ENCODE peak calls at places on chromosome 4, in six cellular contexts. One of them, this sample, is unnamed.

GRCh38 chr4:113382704-113383103 is 333.3 kb downstream of the ANK2 start:
- DNase-seq in tibial nerve: no peak
- DNase-seq in spleen: no peak
- DNase-seq in right cardiac atrium: no peak
- DNase-seq in bronchial epithelial cell: no peak
- DNase-seq in CD8-positive, alpha-beta memory T cell: no peak
- DNase-seq in this sample: no peak

GRCh38 chr4:29058519-29058918 is 1661.7 kb upstream of the PCDH7 start:
- DNase-seq in tibial nerve: no peak
- DNase-seq in spleen: no peak
- DNase-seq in right cardiac atrium: no peak
- DNase-seq in bronchial epithelial cell: no peak
- DNase-seq in CD8-positive, alpha-beta memory T cell: no peak
- DNase-seq in this sample: no peak

GRCh38 chr4:145937990-145938611 is 522 bp downstream of the ZNF827 start:
- DNase-seq in tibial nerve: no peak
- DNase-seq in spleen: no peak
- DNase-seq in right cardiac atrium: no peak
- DNase-seq in bronchial epithelial cell: peak; percentile 39
- DNase-seq in CD8-positive, alpha-beta memory T cell: peak; percentile 59
- DNase-seq in this sample: peak; percentile 22

GRCh38 chr4:134518574-134519217 is 317.1 kb upstream of the PABPC4L start:
- DNase-seq in tibial nerve: no peak
- DNase-seq in spleen: no peak
- DNase-seq in right cardiac atrium: no peak
- DNase-seq in bronchial epithelial cell: no peak
- DNase-seq in CD8-positive, alpha-beta memory T cell: no peak
- DNase-seq in this sample: no peak

GRCh38 chr4:10001757-10002156 is 19.5 kb downstream of the SLC2A9 start:
- DNase-seq in tibial nerve: no peak
- DNase-seq in spleen: no peak
- DNase-seq in right cardiac atrium: no peak
- DNase-seq in bronchial epithelial cell: no peak
- DNase-seq in CD8-positive, alpha-beta memory T cell: no peak
- DNase-seq in this sample: no peak

GRCh38 chr4:64940698-64941097 is 531.4 kb upstream of the TECRL start:
- DNase-seq in tibial nerve: no peak
- DNase-seq in spleen: no peak
- DNase-seq in right cardiac atrium: no peak
- DNase-seq in bronchial epithelial cell: peak; percentile 35
- DNase-seq in CD8-positive, alpha-beta memory T cell: no peak
- DNase-seq in this sample: no peak

GRCh38 chr4:54085284-54085683 is 14.7 kb upstream of the GSX2 start:
- DNase-seq in tibial nerve: peak; percentile 77
- DNase-seq in spleen: no peak
- DNase-seq in right cardiac atrium: no peak
- DNase-seq in bronchial epithelial cell: peak; percentile 97
- DNase-seq in CD8-positive, alpha-beta memory T cell: no peak
- DNase-seq in this sample: peak; percentile 83

GRCh38 chr4:53908661-53909078 is 155.7 kb downstream of the CHIC2 start:
- DNase-seq in tibial nerve: peak; percentile 59
- DNase-seq in spleen: no peak
- DNase-seq in right cardiac atrium: no peak
- DNase-seq in bronchial epithelial cell: peak; percentile 90
- DNase-seq in CD8-positive, alpha-beta memory T cell: no peak
- DNase-seq in this sample: peak; percentile 10

GRCh38 chr4:119118397-119118796 is 17.2 kb upstream of the MYOZ2 start:
- DNase-seq in tibial nerve: no peak
- DNase-seq in spleen: no peak
- DNase-seq in right cardiac atrium: no peak
- DNase-seq in bronchial epithelial cell: peak; percentile 60
- DNase-seq in CD8-positive, alpha-beta memory T cell: no peak
- DNase-seq in this sample: no peak

GRCh38 chr4:24582235-24582863 is 2.0 kb downstream of the DHX15 start:
- DNase-seq in tibial nerve: no peak
- DNase-seq in spleen: no peak
- DNase-seq in right cardiac atrium: no peak
- DNase-seq in bronchial epithelial cell: peak; percentile 18
- DNase-seq in CD8-positive, alpha-beta memory T cell: no peak
- DNase-seq in this sample: no peak
- H3K4me3 ChIP-seq in tibial nerve: peak overlapping the region; percentile 99
- H3K4me3 ChIP-seq in spleen: peak overlapping the region; percentile 90
- H3K4me3 ChIP-seq in right cardiac atrium: peak overlapping the region; percentile 80
- H3K4me3 ChIP-seq in bronchial epithelial cell: peak overlapping the region; percentile 98
- H3K4me3 ChIP-seq in CD8-positive, alpha-beta memory T cell: peak overlapping the region; percentile 92
- H3K4me3 ChIP-seq in this sample: peak overlapping the region; percentile 98

GRCh38 chr4:155678011-155678410 is 11.4 kb downstream of the GUCY1A1 start:
- DNase-seq in tibial nerve: no peak
- DNase-seq in spleen: no peak
- DNase-seq in right cardiac atrium: no peak
- DNase-seq in bronchial epithelial cell: no peak
- DNase-seq in CD8-positive, alpha-beta memory T cell: no peak
- DNase-seq in this sample: no peak
- H3K4me3 ChIP-seq in tibial nerve: no peak overlapping the region
- H3K4me3 ChIP-seq in spleen: no peak overlapping the region
- H3K4me3 ChIP-seq in right cardiac atrium: no peak overlapping the region
- H3K4me3 ChIP-seq in bronchial epithelial cell: no peak overlapping the region
- H3K4me3 ChIP-seq in CD8-positive, alpha-beta memory T cell: no peak overlapping the region
- H3K4me3 ChIP-seq in this sample: no peak overlapping the region

DNA sequence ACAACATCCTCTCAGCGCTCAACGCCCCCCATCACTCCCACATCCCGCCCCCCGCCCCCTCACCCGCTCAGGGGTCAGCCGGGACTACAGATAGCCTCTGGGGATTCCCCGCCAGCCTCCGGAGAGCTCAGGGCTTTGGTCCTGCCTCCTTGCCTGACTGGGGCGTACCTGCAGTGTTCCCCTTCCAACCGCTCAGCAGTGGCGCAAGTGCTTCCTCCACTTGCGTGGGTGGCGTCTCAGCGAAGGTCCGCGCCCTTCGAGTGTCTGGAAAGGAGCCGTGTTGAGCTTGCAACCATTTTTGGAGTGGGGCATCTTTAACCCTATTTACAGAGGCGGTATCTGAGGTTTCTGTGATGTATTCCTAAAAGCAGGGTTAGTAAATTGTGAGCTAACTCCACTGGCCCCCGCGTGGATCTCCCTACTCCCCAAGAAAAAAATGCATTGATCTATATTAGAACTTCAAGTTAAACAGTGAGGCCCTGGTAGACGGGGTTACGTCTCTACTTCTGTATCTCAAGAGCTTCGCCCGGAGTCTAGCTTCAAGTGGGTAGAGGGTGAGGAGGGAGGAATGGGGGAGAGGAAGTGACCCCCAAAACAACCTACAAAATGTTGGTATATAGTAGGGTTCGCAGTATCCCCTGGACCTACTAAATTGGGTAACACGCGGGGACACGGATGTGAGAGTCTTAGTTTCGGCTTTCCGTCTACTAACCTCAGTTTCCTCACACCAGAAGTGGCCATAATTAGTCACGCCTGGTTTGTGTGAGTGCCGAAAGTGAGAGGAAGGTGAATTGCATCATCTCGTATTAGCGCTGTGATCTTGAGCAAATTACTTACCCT is 16.1 kb downstream of the NKX3-2 start:
- DNase-seq in tibial nerve: no peak
- DNase-seq in spleen: peak; percentile 79
- DNase-seq in right cardiac atrium: no peak
- DNase-seq in bronchial epithelial cell: peak; percentile 55
- DNase-seq in CD8-positive, alpha-beta memory T cell: no peak
- DNase-seq in this sample: no peak
- H3K4me3 ChIP-seq in tibial nerve: no peak overlapping the region
- H3K4me3 ChIP-seq in spleen: no peak overlapping the region
- H3K4me3 ChIP-seq in right cardiac atrium: no peak overlapping the region
- H3K4me3 ChIP-seq in bronchial epithelial cell: no peak overlapping the region
- H3K4me3 ChIP-seq in CD8-positive, alpha-beta memory T cell: no peak overlapping the region
- H3K4me3 ChIP-seq in this sample: no peak overlapping the region

DNA sequence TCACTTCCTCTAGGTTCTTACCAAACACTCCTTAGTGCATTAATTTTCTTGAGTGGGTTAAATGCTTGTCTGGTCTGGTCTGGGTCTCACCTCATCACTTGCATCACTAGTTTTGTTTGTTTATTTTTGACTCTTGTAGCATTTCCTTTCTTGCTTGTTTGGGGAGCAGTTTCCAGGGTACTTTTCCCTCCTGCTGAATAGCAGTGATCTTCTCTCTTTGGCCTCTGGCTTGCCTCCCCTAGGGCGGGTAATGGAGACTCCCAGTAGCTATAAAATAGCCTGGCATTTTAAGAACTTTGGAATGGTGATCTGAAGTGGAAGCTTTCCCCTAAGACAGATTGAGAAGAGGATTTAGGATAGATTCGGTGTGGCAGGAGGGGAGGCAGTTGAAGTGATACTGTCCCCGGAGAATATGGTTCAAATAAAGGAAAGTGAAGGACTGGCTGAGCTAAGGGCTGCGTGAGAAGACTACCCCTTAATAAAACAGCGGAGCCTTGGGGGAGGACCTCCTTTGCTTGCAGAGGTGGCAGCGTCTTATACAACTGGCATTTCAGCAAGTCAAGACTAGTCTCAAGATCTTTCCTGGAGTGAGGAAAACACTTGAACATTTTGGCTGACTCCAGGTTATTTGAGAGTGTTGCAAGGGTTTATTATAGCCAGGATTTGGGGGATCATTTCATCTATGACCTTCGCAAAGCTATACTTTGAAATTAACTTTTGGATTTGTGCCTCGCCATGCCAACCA is 190.6 kb downstream of the FRAS1 start:
- DNase-seq in tibial nerve: no peak
- DNase-seq in spleen: no peak
- DNase-seq in right cardiac atrium: no peak
- DNase-seq in bronchial epithelial cell: peak; percentile 80
- DNase-seq in CD8-positive, alpha-beta memory T cell: no peak
- DNase-seq in this sample: no peak
- H3K4me3 ChIP-seq in tibial nerve: no peak overlapping the region
- H3K4me3 ChIP-seq in spleen: no peak overlapping the region
- H3K4me3 ChIP-seq in right cardiac atrium: no peak overlapping the region
- H3K4me3 ChIP-seq in bronchial epithelial cell: no peak overlapping the region
- H3K4me3 ChIP-seq in CD8-positive, alpha-beta memory T cell: no peak overlapping the region
- H3K4me3 ChIP-seq in this sample: no peak overlapping the region

GRCh38 chr4:124181045-124181444 is 531.5 kb downstream of the ANKRD50 start:
- DNase-seq in tibial nerve: no peak
- DNase-seq in spleen: no peak
- DNase-seq in right cardiac atrium: no peak
- DNase-seq in bronchial epithelial cell: no peak
- DNase-seq in CD8-positive, alpha-beta memory T cell: no peak
- DNase-seq in this sample: no peak
- H3K4me3 ChIP-seq in tibial nerve: no peak overlapping the region
- H3K4me3 ChIP-seq in spleen: no peak overlapping the region
- H3K4me3 ChIP-seq in right cardiac atrium: no peak overlapping the region
- H3K4me3 ChIP-seq in bronchial epithelial cell: no peak overlapping the region
- H3K4me3 ChIP-seq in CD8-positive, alpha-beta memory T cell: no peak overlapping the region
- H3K4me3 ChIP-seq in this sample: no peak overlapping the region

This sample was measured in gastrocnemius medialis.